ENCODE peak calls at places on chromosomes 4 and X, in four cellular contexts. One of them, this sample, is unnamed.

GRCh38 chrX:47093860-47094259 is 15.6 kb downstream of the RGN start:
- DNase-seq in mesenchymal stem cell: no peak
- DNase-seq in HCT116: no peak
- DNase-seq in A549: no peak
- DNase-seq in this sample: no peak

GRCh38 chrX:31124536-31124935 is 52.7 kb upstream of the FTHL17 start:
- DNase-seq in mesenchymal stem cell: no peak
- DNase-seq in HCT116: no peak
- DNase-seq in A549: no peak
- DNase-seq in this sample: no peak

GRCh38 chr4:101356928-101357327 is 9.6 kb upstream of the PPP3CA start:
- DNase-seq in mesenchymal stem cell: peak; percentile 73
- DNase-seq in HCT116: peak; percentile 73
- DNase-seq in A549: peak; percentile 28
- DNase-seq in this sample: no peak

GRCh38 chrX:10023821-10024220 is 56.7 kb downstream of the CLDN34 start:
- DNase-seq in mesenchymal stem cell: no peak
- DNase-seq in HCT116: no peak
- DNase-seq in A549: no peak
- DNase-seq in this sample: no peak

GRCh38 chr4:181802207-181802606 is 441.0 kb upstream of the TENM3 start:
- DNase-seq in mesenchymal stem cell: no peak
- DNase-seq in HCT116: no peak
- DNase-seq in A549: no peak
- DNase-seq in this sample: no peak

GRCh38 chr4:108378164-108378563 is 209.4 kb upstream of the LEF1 start:
- DNase-seq in mesenchymal stem cell: no peak
- DNase-seq in HCT116: no peak
- DNase-seq in A549: no peak
- DNase-seq in this sample: no peak

GRCh38 chr4:81919238-81919637 is 447.5 kb upstream of the RASGEF1B start:
- DNase-seq in mesenchymal stem cell: no peak
- DNase-seq in HCT116: peak; percentile 12
- DNase-seq in A549: peak; percentile 2
- DNase-seq in this sample: no peak

GRCh38 chrX:115642895-115643530 is 82.0 kb downstream of the PLS3 start:
- DNase-seq in mesenchymal stem cell: peak; percentile 67
- DNase-seq in HCT116: peak; percentile 15
- DNase-seq in A549: peak; percentile 9
- DNase-seq in this sample: no peak

GRCh38 chr4:53558061-53558801 is 33.1 kb downstream of the LNX1 start:
- DNase-seq in mesenchymal stem cell: no peak
- DNase-seq in HCT116: no peak
- DNase-seq in A549: no peak
- DNase-seq in this sample: no peak

GRCh38 chr4:57037982-57038604 is 59.4 kb downstream of the POLR2B start:
- DNase-seq in mesenchymal stem cell: peak; percentile 54
- DNase-seq in HCT116: peak; percentile 23
- DNase-seq in A549: peak; percentile 25
- DNase-seq in this sample: no peak

GRCh38 chr4:127889903-127890302 is 9.2 kb downstream of the PLK4 start:
- DNase-seq in mesenchymal stem cell: no peak
- DNase-seq in HCT116: no peak
- DNase-seq in A549: no peak
- DNase-seq in this sample: no peak

GRCh38 chrX:136227948-136228584 is 23.1 kb downstream of the MAP7D3 start:
- DNase-seq in mesenchymal stem cell: no peak
- DNase-seq in HCT116: no peak
- DNase-seq in A549: no peak
- DNase-seq in this sample: no peak

GRCh38 chr4:62835579-62835978 is 1573.7 kb downstream of the TECRL start:
- DNase-seq in mesenchymal stem cell: no peak
- DNase-seq in HCT116: no peak
- DNase-seq in A549: no peak
- DNase-seq in this sample: no peak

GRCh38 chr4:21569638-21570037 is 378.9 kb downstream of the KCNIP4 start:
- DNase-seq in mesenchymal stem cell: no peak
- DNase-seq in HCT116: no peak
- DNase-seq in A549: no peak
- DNase-seq in this sample: no peak

GRCh38 chr4:115841873-115842272 is 728.5 kb upstream of the NDST4 start:
- DNase-seq in mesenchymal stem cell: no peak
- DNase-seq in HCT116: no peak
- DNase-seq in A549: no peak
- DNase-seq in this sample: no peak

GRCh38 chrX:24167719-24168472 is 18.4 kb downstream of the ZFX start:
- DNase-seq in mesenchymal stem cell: no peak
- DNase-seq in HCT116: no peak
- DNase-seq in A549: no peak
- DNase-seq in this sample: no peak

GRCh38 chr4:152063301-152064235 is 302.8 kb upstream of the GATB start:
- DNase-seq in mesenchymal stem cell: no peak
- DNase-seq in HCT116: no peak
- DNase-seq in A549: no peak
- DNase-seq in this sample: no peak

GRCh38 chr4:106715825-106716224 is 320.3 kb downstream of the DKK2 start:
- DNase-seq in mesenchymal stem cell: no peak
- DNase-seq in HCT116: no peak
- DNase-seq in A549: no peak
- DNase-seq in this sample: no peak

GRCh38 chr4:185726931-185727330 is 85.1 kb downstream of the SORBS2 start:
- DNase-seq in mesenchymal stem cell: no peak
- DNase-seq in HCT116: no peak
- DNase-seq in A549: no peak
- DNase-seq in this sample: no peak

GRCh38 chr4:132596186-132596585 is 552.9 kb upstream of the PCDH10 start:
- DNase-seq in mesenchymal stem cell: no peak
- DNase-seq in HCT116: no peak
- DNase-seq in A549: no peak
- DNase-seq in this sample: no peak

GRCh38 chrX:36983831-36984230 is 24.3 kb upstream of the FAM47C start:
- DNase-seq in mesenchymal stem cell: no peak
- DNase-seq in HCT116: no peak
- DNase-seq in A549: no peak
- DNase-seq in this sample: no peak

GRCh38 chrX:54794795-54795194 is 3.3 kb downstream of the ITIH6 start:
- DNase-seq in mesenchymal stem cell: no peak
- DNase-seq in HCT116: no peak
- DNase-seq in A549: no peak
- DNase-seq in this sample: no peak

DNA sequence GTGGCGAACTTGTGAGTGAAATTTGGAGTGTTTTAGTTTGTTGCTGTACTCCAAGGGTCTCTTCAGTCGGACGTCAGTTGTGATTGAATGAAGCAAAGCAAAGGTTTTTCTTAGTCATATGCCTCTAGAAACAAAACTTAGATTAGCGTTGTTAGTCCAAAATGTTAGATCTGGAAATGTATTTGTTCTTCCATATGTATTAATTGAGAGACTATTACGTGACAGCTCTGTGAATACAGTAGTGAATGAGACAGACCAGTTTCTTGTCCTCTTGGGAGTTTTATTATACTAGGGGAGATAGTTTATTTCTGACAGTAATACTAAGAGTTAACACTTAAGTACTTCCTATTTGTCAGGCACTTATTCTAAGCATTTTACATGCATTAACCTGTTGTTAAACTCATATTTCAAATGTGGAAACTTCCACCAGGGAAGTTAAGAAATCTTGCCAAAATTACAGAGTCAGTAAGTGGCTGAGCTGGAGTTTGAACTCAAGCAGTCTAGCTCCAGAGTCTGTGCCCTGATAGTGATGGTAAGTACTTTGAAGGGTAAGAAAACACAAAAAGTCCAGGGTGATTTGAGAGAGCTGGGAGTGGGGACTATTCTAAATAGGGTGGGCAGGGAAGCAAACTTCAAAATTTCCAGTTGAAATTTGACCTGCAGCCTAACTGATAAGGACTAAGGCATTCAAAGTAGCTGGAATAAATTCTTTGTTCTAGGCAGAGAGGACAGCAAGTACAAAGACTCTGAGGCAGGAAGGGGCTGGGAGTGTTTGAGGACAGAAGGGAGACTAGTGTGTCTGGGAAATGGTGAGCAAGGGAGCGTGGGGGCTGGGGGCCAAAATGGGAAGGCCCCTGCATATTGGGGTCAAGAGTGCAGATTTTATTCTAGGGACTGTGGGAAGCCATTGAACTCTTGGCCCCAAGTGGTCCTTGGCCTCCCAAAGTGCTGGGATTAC is 17.0 kb downstream of the ADD1 start:
- DNase-seq in mesenchymal stem cell: peak; percentile 29
- DNase-seq in HCT116: no peak
- DNase-seq in A549: no peak
- DNase-seq in this sample: peak; percentile 82
- H3K4me1 ChIP-seq in mesenchymal stem cell: peaks cover 10% of the 10 kb centered on the region
- H3K4me1 ChIP-seq in HCT116: peaks cover 36% of the 10 kb centered on the region
- H3K4me1 ChIP-seq in A549: peaks cover 44% of the 10 kb centered on the region
- H3K4me1 ChIP-seq in this sample: peaks cover 31% of the 10 kb centered on the region

GRCh38 chr4:41658106-41658505 is 90.4 kb downstream of the PHOX2B start:
- DNase-seq in mesenchymal stem cell: no peak
- DNase-seq in HCT116: no peak
- DNase-seq in A549: no peak
- DNase-seq in this sample: no peak
- H3K4me1 ChIP-seq in mesenchymal stem cell: no peaks in the 10 kb centered on the region
- H3K4me1 ChIP-seq in HCT116: no peaks in the 10 kb centered on the region
- H3K4me1 ChIP-seq in A549: peaks cover 22% of the 10 kb centered on the region
- H3K4me1 ChIP-seq in this sample: peaks cover 5% of the 10 kb centered on the region

GRCh38 chr4:158793021-158793420 is 24.2 kb downstream of the FNIP2 start:
- DNase-seq in mesenchymal stem cell: no peak
- DNase-seq in HCT116: no peak
- DNase-seq in A549: no peak
- DNase-seq in this sample: no peak

GRCh38 chr4:158787718-158788441 is 19.1 kb downstream of the FNIP2 start:
- DNase-seq in mesenchymal stem cell: no peak
- DNase-seq in HCT116: no peak
- DNase-seq in A549: no peak
- DNase-seq in this sample: no peak

GRCh38 chr4:158788608-158789007 is 19.8 kb downstream of the FNIP2 start:
- DNase-seq in mesenchymal stem cell: no peak
- DNase-seq in HCT116: no peak
- DNase-seq in A549: no peak
- DNase-seq in this sample: no peak

GRCh38 chr4:158789853-158790252 is 21.0 kb downstream of the FNIP2 start:
- DNase-seq in mesenchymal stem cell: no peak
- DNase-seq in HCT116: no peak
- DNase-seq in A549: no peak
- DNase-seq in this sample: no peak

GRCh38 chr4:158791588-158791987 is 22.8 kb downstream of the FNIP2 start:
- DNase-seq in mesenchymal stem cell: no peak
- DNase-seq in HCT116: no peak
- DNase-seq in A549: no peak
- DNase-seq in this sample: no peak
- H3K4me1 ChIP-seq in mesenchymal stem cell: no peaks in the 10 kb centered on the region
- H3K4me1 ChIP-seq in HCT116: peaks cover under 1% of the 10 kb centered on the region
- H3K4me1 ChIP-seq in A549: peaks cover 8% of the 10 kb centered on the region
- H3K4me1 ChIP-seq in this sample: peaks cover 20% of the 10 kb centered on the region

GRCh38 chr4:123807187-123807586 is 410.6 kb downstream of the SPRY1 start:
- DNase-seq in mesenchymal stem cell: no peak
- DNase-seq in HCT116: no peak
- DNase-seq in A549: no peak
- DNase-seq in this sample: no peak
- H3K4me1 ChIP-seq in mesenchymal stem cell: no peaks in the 10 kb centered on the region
- H3K4me1 ChIP-seq in HCT116: no peaks in the 10 kb centered on the region
- H3K4me1 ChIP-seq in A549: no peaks in the 10 kb centered on the region
- H3K4me1 ChIP-seq in this sample: no peaks in the 10 kb centered on the region

DNA sequence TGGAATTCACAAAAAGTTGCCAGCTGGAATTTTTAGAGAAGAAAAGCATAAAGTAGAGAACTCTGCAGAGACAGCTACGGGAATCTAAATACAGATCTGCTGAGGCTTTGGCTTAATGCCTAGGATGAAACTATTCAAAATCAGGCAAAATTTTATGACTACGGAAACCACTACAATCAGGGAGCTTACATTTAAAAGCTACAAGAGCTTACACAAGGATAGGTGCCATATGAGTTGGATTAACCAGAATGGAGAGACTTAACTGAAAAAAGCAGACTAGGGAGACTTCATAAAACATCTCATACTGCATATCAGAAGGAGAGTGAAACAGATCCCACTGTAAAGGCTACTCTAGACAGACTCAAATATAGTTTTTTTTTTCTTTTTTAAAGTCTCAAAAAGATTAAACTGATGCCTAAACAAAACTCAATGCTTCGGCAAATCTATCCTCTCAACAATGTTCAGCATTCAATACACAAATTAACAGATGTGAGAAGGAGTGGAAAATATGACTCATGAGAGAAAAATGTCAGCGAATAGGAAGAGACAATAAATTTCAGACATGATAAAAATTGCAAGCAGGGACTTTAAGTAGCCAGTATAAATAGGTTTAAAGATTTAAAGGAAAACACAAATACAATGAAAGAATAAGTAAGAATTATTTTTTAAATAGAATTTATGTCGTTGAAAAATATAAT is 586.0 kb downstream of the FSTL5 start:
- DNase-seq in mesenchymal stem cell: peak; percentile 84
- DNase-seq in HCT116: no peak
- DNase-seq in A549: no peak
- DNase-seq in this sample: no peak
- H3K4me1 ChIP-seq in mesenchymal stem cell: no peaks in the 10 kb centered on the region
- H3K4me1 ChIP-seq in HCT116: peaks cover 4% of the 10 kb centered on the region
- H3K4me1 ChIP-seq in A549: peaks cover 3% of the 10 kb centered on the region
- H3K4me1 ChIP-seq in this sample: no peaks in the 10 kb centered on the region

GRCh38 chr4:85598936-85599335 is 124.0 kb downstream of the ARHGAP24 start:
- DNase-seq in mesenchymal stem cell: no peak
- DNase-seq in HCT116: no peak
- DNase-seq in A549: no peak
- DNase-seq in this sample: no peak

GRCh38 chr4:85600501-85600900 is 125.6 kb downstream of the ARHGAP24 start:
- DNase-seq in mesenchymal stem cell: no peak
- DNase-seq in HCT116: no peak
- DNase-seq in A549: no peak
- DNase-seq in this sample: no peak

GRCh38 chr4:85595098-85595775 is 120.3 kb downstream of the ARHGAP24 start:
- DNase-seq in mesenchymal stem cell: no peak
- DNase-seq in HCT116: no peak
- DNase-seq in A549: no peak
- DNase-seq in this sample: no peak

GRCh38 chr4:85591361-85592098 is 116.6 kb downstream of the ARHGAP24 start:
- DNase-seq in mesenchymal stem cell: peak; percentile 68
- DNase-seq in HCT116: no peak
- DNase-seq in A549: no peak
- DNase-seq in this sample: no peak

GRCh38 chr4:85595796-85596559 is 121.0 kb downstream of the ARHGAP24 start:
- DNase-seq in mesenchymal stem cell: no peak
- DNase-seq in HCT116: no peak
- DNase-seq in A549: no peak
- DNase-seq in this sample: no peak
- H3K4me1 ChIP-seq in mesenchymal stem cell: no peaks in the 10 kb centered on the region
- H3K4me1 ChIP-seq in HCT116: no peaks in the 10 kb centered on the region
- H3K4me1 ChIP-seq in A549: no peaks in the 10 kb centered on the region
- H3K4me1 ChIP-seq in this sample: no peaks in the 10 kb centered on the region

This sample was measured in kidney.